ENCODE peak calls at places on chromosomes 13 and 19, in ten cellular contexts. Q, Y, I, D, X, V, H, M, O and U are unnamed samples.

GRCh38 chr13:95133498-95133897 is 167.8 kb downstream of the ABCC4 start:
- DNase-seq in Q (no peak), Y (no peak), I (no peak), D (no peak), X (no peak), V (no peak), H (no peak), M (no peak), O (no peak), U (no peak)

GRCh38 chr19:6498294-6499036 is 3.6 kb downstream of the TUBB4A start:
- DNase-seq in Q (no peak), Y (no peak), I (no peak), D (no peak), X (no peak), V (no peak), H (no peak), M (no peak), O (no peak), U (no peak)

GRCh38 chr19:54937926-54938325 is 9.4 kb downstream of the NLRP7 start:
- DNase-seq in Q (peak), Y (no peak), I (no peak), D (no peak), X (no peak), V (peak), H (no peak), M (no peak), O (no peak), U (no peak)

GRCh38 chr13:42769650-42770049 is 11.7 kb upstream of the FAM216B start:
- DNase-seq in Q (no peak), Y (no peak), I (no peak), D (no peak), X (no peak), V (no peak), H (no peak), M (no peak), O (no peak), U (no peak)

GRCh38 chr13:110811008-110811720 is 97.7 kb downstream of the ING1 start:
- DNase-seq in Q (no peak), Y (no peak), I (no peak), D (no peak), X (no peak), V (no peak), H (no peak), M (no peak), O (no peak), U (no peak)

GRCh38 chr19:16778796-16779411 is 50.3 kb upstream of the SIN3B start:
- DNase-seq in Q (peak), Y (no peak), I (no peak), D (peak), X (peak), V (peak), H (peak), M (peak), O (peak), U (peak)

GRCh38 chr13:79621902-79622301 is 140.9 kb downstream of the NDFIP2 start:
- DNase-seq in Q (no peak), Y (no peak), I (no peak), D (no peak), X (no peak), V (no peak), H (no peak), M (no peak), O (no peak), U (no peak)

GRCh38 chr13:51955841-51956603 is 55.2 kb downstream of the ATP7B start:
- DNase-seq in Q (peak), Y (no peak), I (no peak), D (no peak), X (no peak), V (no peak), H (no peak), M (no peak), O (no peak), U (peak)

GRCh38 chr19:35533822-35534521 is 716 bp downstream of the GAPDHS start:
- DNase-seq in Q (peak), Y (no peak), I (no peak), D (no peak), X (peak), V (peak), H (peak), M (peak), O (no peak), U (no peak)

GRCh38 chr19:17091758-17092333 is 16.3 kb downstream of the MYO9B start:
- DNase-seq in Q (peak), Y (no peak), I (no peak), D (no peak), X (no peak), V (peak), H (no peak), M (peak), O (peak), U (peak)

GRCh38 chr13:30932481-30933333 is at the start of gene TEX26:
- DNase-seq in Q (no peak), Y (no peak), I (no peak), D (no peak), X (no peak), V (no peak), H (no peak), M (no peak), O (no peak), U (no peak)

GRCh38 chr13:64640002-64640401 is 2590.1 kb downstream of the PCDH9 start:
- DNase-seq in Q (no peak), Y (no peak), I (no peak), D (no peak), X (no peak), V (no peak), H (peak), M (no peak), O (no peak), U (no peak)

GRCh38 chr13:91369432-91369831 is 21.9 kb downstream of the MIR17HG start:
- DNase-seq in Q (no peak), Y (no peak), I (no peak), D (no peak), X (no peak), V (no peak), H (no peak), M (no peak), O (no peak), U (no peak)

GRCh38 chr13:23921451-23921888 is 24.2 kb upstream of the C1QTNF9B start:
- DNase-seq in Q (no peak), Y (no peak), I (no peak), D (no peak), X (no peak), V (no peak), H (peak), M (no peak), O (no peak), U (peak)

GRCh38 chr19:46081928-46082727 is 41.3 kb upstream of the IGFL4 start:
- DNase-seq in Q (no peak), Y (no peak), I (no peak), D (peak), X (no peak), V (no peak), H (peak), M (no peak), O (no peak), U (peak)

GRCh38 chr13:114071991-114072390 is 60.4 kb downstream of the RASA3 start:
- DNase-seq in Q (no peak), Y (no peak), I (peak), D (no peak), X (no peak), V (no peak), H (no peak), M (no peak), O (no peak), U (no peak)

GRCh38 chr13:79481685-79482052 is 714 bp downstream of the NDFIP2 start:
- DNase-seq in Q (peak), Y (no peak), I (no peak), D (no peak), X (no peak), V (peak), H (no peak), M (peak), O (no peak), U (peak)

GRCh38 chr19:20162821-20163220 is 4.2 kb upstream of the ZNF486 start:
- DNase-seq in Q (no peak), Y (no peak), I (no peak), D (no peak), X (no peak), V (peak), H (no peak), M (no peak), O (peak), U (no peak)

GRCh38 chr13:113742000-113742441 is 17.0 kb upstream of the TMEM255B start:
- DNase-seq in Q (peak), Y (no peak), I (no peak), D (peak), X (no peak), V (no peak), H (peak), M (peak), O (no peak), U (peak)

GRCh38 chr13:39818953-39819352 is 163.5 kb downstream of the COG6 start:
- DNase-seq in Q (no peak), Y (no peak), I (no peak), D (no peak), X (peak), V (no peak), H (no peak), M (no peak), O (no peak), U (no peak)

GRCh38 chr13:35891973-35892441 is 239.2 kb downstream of the DCLK1 start:
- DNase-seq in Q (no peak), Y (no peak), I (no peak), D (no peak), X (no peak), V (no peak), H (peak), M (no peak), O (no peak), U (no peak)

GRCh38 chr13:66405908-66406802 is 824.0 kb downstream of the PCDH9 start:
- DNase-seq in Q (no peak), Y (no peak), I (no peak), D (no peak), X (no peak), V (no peak), H (no peak), M (no peak), O (no peak), U (no peak)

GRCh38 chr19:45110811-45111210 is 17.8 kb downstream of the PPP1R37 start:
- DNase-seq in Q (no peak), Y (no peak), I (no peak), D (no peak), X (no peak), V (no peak), H (no peak), M (no peak), O (no peak), U (peak)

GRCh38 chr19:11843741-11844140 is 4.8 kb upstream of the ZNF439 start:
- DNase-seq in Q (no peak), Y (no peak), I (no peak), D (no peak), X (no peak), V (no peak), H (no peak), M (no peak), O (no peak), U (peak)

GRCh38 chr19:35760711-35761349 is 2.9 kb downstream of the PROSER3 start:
- DNase-seq in Q (no peak), Y (no peak), I (no peak), D (no peak), X (no peak), V (no peak), H (peak), M (no peak), O (no peak), U (no peak)

GRCh38 chr13:54185785-54186184 is 1157.2 kb downstream of the OLFM4 start:
- DNase-seq in Q (no peak), Y (no peak), I (no peak), D (no peak), X (no peak), V (no peak), H (no peak), M (no peak), O (no peak), U (no peak)

GRCh38 chr19:31591258-31591657 is 242.0 kb upstream of the TSHZ3 start:
- DNase-seq in Q (no peak), Y (no peak), I (no peak), D (no peak), X (no peak), V (no peak), H (no peak), M (no peak), O (no peak), U (no peak)

GRCh38 chr19:2509096-2509495 is 33.2 kb downstream of the GADD45B start:
- DNase-seq in Q (no peak), Y (no peak), I (no peak), D (no peak), X (no peak), V (no peak), H (no peak), M (no peak), O (no peak), U (no peak)

GRCh38 chr19:14786421-14786851 is 8.1 kb upstream of the ADGRE2 start:
- DNase-seq in Q (no peak), Y (no peak), I (no peak), D (no peak), X (no peak), V (no peak), H (no peak), M (no peak), O (no peak), U (peak)

GRCh38 chr13:40777166-40777956 is 6.4 kb upstream of the MRPS31 start:
- DNase-seq in Q (peak), Y (no peak), I (no peak), D (no peak), X (no peak), V (peak), H (peak), M (no peak), O (no peak), U (peak)

GRCh38 chr13:19818223-19818842 is 35.6 kb upstream of the PSPC1 start:
- DNase-seq in Q (peak), Y (no peak), I (peak), D (no peak), X (peak), V (no peak), H (peak), M (peak), O (peak), U (peak)

GRCh38 chr19:8085606-8086464 is 33.3 kb downstream of the CCL25 start:
- DNase-seq in Q (peak), Y (no peak), I (no peak), D (no peak), X (no peak), V (no peak), H (peak), M (no peak), O (no peak), U (no peak)

GRCh38 chr13:63425131-63425530 is 2009.5 kb upstream of the PCDH20 start:
- DNase-seq in Q (no peak), Y (no peak), I (no peak), D (no peak), X (no peak), V (no peak), H (no peak), M (no peak), O (no peak), U (no peak)

GRCh38 chr19:39115105-39115847 is 10.3 kb upstream of the PAK4 start:
- DNase-seq in Q (no peak), Y (no peak), I (no peak), D (no peak), X (no peak), V (no peak), H (no peak), M (no peak), O (no peak), U (no peak)

GRCh38 chr13:113034451-113035208 is 65.6 kb downstream of the MCF2L start:
- DNase-seq in Q (peak), Y (no peak), I (no peak), D (peak), X (peak), V (no peak), H (peak), M (peak), O (peak), U (no peak)

GRCh38 chr19:48573163-48573505 is 21.2 kb downstream of the SULT2B1 start:
- DNase-seq in Q (no peak), Y (no peak), I (peak), D (no peak), X (no peak), V (no peak), H (no peak), M (peak), O (peak), U (no peak)

GRCh38 chr13:49247722-49248432 is at the start of gene CDADC1:
- DNase-seq in Q (peak), Y (peak), I (peak), D (peak), X (peak), V (peak), H (peak), M (peak), O (peak), U (peak)
- TF ChIP-seq POLR2A in Q (peak), Y (peak), I (peak), D (no peak), X (peak), V (peak), H (peak), M (peak), O (no peak), U (peak)

GRCh38 chr19:58453743-58454142 is 2.3 kb downstream of the ZNF324B start:
- DNase-seq in Q (no peak), Y (no peak), I (no peak), D (no peak), X (no peak), V (no peak), H (no peak), M (no peak), O (no peak), U (no peak)
- TF ChIP-seq POLR2A in Q (no peak), Y (no peak), I (no peak), D (no peak), X (no peak), V (no peak), H (no peak), M (no peak), O (no peak), U (no peak)

GRCh38 chr13:82412749-82413148 is 1469.5 kb downstream of the SLITRK1 start:
- DNase-seq in Q (no peak), Y (no peak), I (no peak), D (no peak), X (no peak), V (no peak), H (no peak), M (no peak), O (no peak), U (peak)
- TF ChIP-seq POLR2A in Q (no peak), Y (no peak), I (no peak), D (no peak), X (no peak), V (no peak), H (no peak), M (no peak), O (no peak), U (no peak)

GRCh38 chr19:803686-804418 is 6.6 kb downstream of the PTBP1 start:
- DNase-seq in Q (no peak), Y (no peak), I (no peak), D (no peak), X (no peak), V (no peak), H (no peak), M (no peak), O (peak), U (no peak)

GRCh38 chr19:804419-805160 is 7.3 kb downstream of the PTBP1 start:
- DNase-seq in Q (no peak), Y (no peak), I (no peak), D (no peak), X (no peak), V (no peak), H (no peak), M (no peak), O (no peak), U (no peak)

GRCh38 chr19:801861-802496 is 4.7 kb downstream of the PTBP1 start:
- DNase-seq in Q (no peak), Y (no peak), I (no peak), D (no peak), X (peak), V (no peak), H (no peak), M (peak), O (peak), U (no peak)

GRCh38 chr19:802497-802887 is 5.2 kb downstream of the PTBP1 start:
- DNase-seq in Q (no peak), Y (no peak), I (no peak), D (no peak), X (peak), V (no peak), H (no peak), M (no peak), O (no peak), U (no peak)

GRCh38 chr19:802888-803561 is 5.8 kb downstream of the PTBP1 start:
- DNase-seq in Q (no peak), Y (no peak), I (no peak), D (no peak), X (peak), V (no peak), H (no peak), M (no peak), O (peak), U (no peak)
- TF ChIP-seq POLR2A in Q (no peak), Y (no peak), I (no peak), D (no peak), X (no peak), V (no peak), H (no peak), M (no peak), O (no peak), U (no peak)